ENCODE peak calls at places on chromosomes 4 and X, in five cellular contexts. E is H9, S is mesenchymal stem cell, Y is H1, W is trophoblast cell. O is an unnamed sample.

GRCh38 chr4:180710643-180711337 is 1532.4 kb upstream of the TENM3 start:
- DNase-seq in Y (no peak), W (no peak), E (no peak), S (peak), O (no peak)

GRCh38 chr4:83255584-83255983 is 29.0 kb downstream of the COQ2 start:
- DNase-seq in S (peak), E (no peak), Y (no peak), W (no peak), O (no peak)

GRCh38 chr4:73344106-73344505 is 60.0 kb upstream of the ALB start:
- DNase-seq in W (no peak), E (no peak), S (no peak), Y (no peak), O (no peak)

GRCh38 chrX:30141966-30142365 is 73.4 kb upstream of the MAGEB2 start:
- DNase-seq in E (no peak), S (peak), Y (no peak), W (no peak), O (peak)

GRCh38 chr4:182337366-182337765 is 94.2 kb downstream of the TENM3 start:
- DNase-seq in S (no peak), Y (no peak), E (no peak), W (no peak), O (no peak)

GRCh38 chr4:78691971-78692814 is 84.0 kb upstream of the BMP2K start:
- DNase-seq in Y (no peak), W (peak), E (no peak), S (peak), O (no peak)

GRCh38 chr4:107261241-107261874 is 225.2 kb upstream of the DKK2 start:
- DNase-seq in Y (no peak), S (no peak), E (no peak), W (no peak), O (no peak)

GRCh38 chr4:158622251-158622650 is 49.4 kb downstream of the C4orf46 start:
- DNase-seq in Y (no peak), S (no peak), W (no peak), E (no peak), O (no peak)

GRCh38 chr4:13294961-13295605 is 189.1 kb downstream of the RAB28 start:
- DNase-seq in W (no peak), S (peak), E (no peak), Y (no peak), O (no peak)

GRCh38 chrX:6446588-6446987 is 88.3 kb downstream of the VCX3A start:
- DNase-seq in Y (no peak), S (no peak), E (no peak), W (no peak), O (no peak)

GRCh38 chr4:17807446-17807845 is 3.1 kb downstream of the DCAF16 start:
- DNase-seq in W (peak), S (no peak), Y (no peak), E (no peak), O (no peak)

GRCh38 chr4:28636971-28637370 is 1776.3 kb downstream of the STIM2 start:
- DNase-seq in S (no peak), W (no peak), E (no peak), Y (no peak), O (no peak)

GRCh38 chr4:142743071-142743825 is 102.9 kb downstream of the INPP4B start:
- DNase-seq in Y (no peak), S (peak), E (no peak), W (no peak), O (no peak)

GRCh38 chr4:168264903-168265302 is 53.6 kb downstream of the DDX60 start:
- DNase-seq in W (no peak), E (no peak), S (no peak), Y (no peak), O (no peak)

DNA sequence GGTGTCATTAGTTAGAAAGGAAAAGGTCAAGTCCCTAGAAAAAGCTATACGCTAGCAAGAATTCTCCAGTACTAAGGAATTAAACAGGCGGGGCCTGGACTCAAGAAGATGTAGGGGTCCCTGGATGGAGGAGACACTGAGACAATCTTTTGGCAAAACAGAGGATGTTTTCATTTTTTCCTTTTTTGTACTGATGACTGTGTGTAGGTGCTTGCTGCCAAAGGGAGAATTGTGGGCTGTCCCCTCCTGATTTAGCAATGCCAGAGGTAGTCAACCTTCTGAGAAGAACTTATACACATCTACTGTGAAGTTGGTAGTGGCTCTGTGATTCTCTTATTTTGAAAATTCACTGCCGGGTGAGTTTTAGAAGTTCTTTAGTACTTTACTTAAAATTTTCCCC is 391.1 kb downstream of the SPRY1 start:
- DNase-seq in E (no peak), W (no peak), Y (no peak), S (no peak), O (no peak)
- H3K4ac ChIP-seq in E (no peak), W (no peak), Y (no peak), S (no peak), O (no peak)

GRCh38 chr4:7029212-7029611 is 14.0 kb upstream of the TADA2B start:
- DNase-seq in Y (no peak), S (no peak), W (no peak), E (no peak), O (no peak)
- H2BK12ac ChIP-seq in Y (no peak), S (no peak), W (no peak), E (no peak), O (no peak)

GRCh38 chrX:9352683-9353430 is 112.0 kb upstream of the TBL1X start:
- DNase-seq in E (no peak), Y (no peak), S (peak), W (peak), O (no peak)
- H3K14ac ChIP-seq in E (no peak), Y (no peak), S (no peak), W (no peak), O (no peak)

GRCh38 chr4:62414563-62414962 is 1214.4 kb downstream of the ADGRL3 start:
- DNase-seq in E (no peak), Y (no peak), W (no peak), S (no peak), O (no peak)
- H3K4ac ChIP-seq in E (no peak), Y (no peak), W (no peak), S (no peak), O (no peak)

GRCh38 chr4:140724780-140725179 is 31.4 kb downstream of the TBC1D9 start:
- DNase-seq in E (no peak), W (peak), Y (no peak), S (no peak), O (no peak)

GRCh38 chr4:140732780-140733179 is 23.4 kb downstream of the TBC1D9 start:
- DNase-seq in Y (no peak), W (no peak), S (no peak), E (no peak), O (no peak)

GRCh38 chr4:140725556-140725955 is 30.6 kb downstream of the TBC1D9 start:
- DNase-seq in Y (no peak), W (no peak), E (no peak), S (no peak), O (no peak)

GRCh38 chr4:140730108-140730507 is 26.1 kb downstream of the TBC1D9 start:
- DNase-seq in Y (no peak), W (peak), E (no peak), S (no peak), O (no peak)

DNA sequence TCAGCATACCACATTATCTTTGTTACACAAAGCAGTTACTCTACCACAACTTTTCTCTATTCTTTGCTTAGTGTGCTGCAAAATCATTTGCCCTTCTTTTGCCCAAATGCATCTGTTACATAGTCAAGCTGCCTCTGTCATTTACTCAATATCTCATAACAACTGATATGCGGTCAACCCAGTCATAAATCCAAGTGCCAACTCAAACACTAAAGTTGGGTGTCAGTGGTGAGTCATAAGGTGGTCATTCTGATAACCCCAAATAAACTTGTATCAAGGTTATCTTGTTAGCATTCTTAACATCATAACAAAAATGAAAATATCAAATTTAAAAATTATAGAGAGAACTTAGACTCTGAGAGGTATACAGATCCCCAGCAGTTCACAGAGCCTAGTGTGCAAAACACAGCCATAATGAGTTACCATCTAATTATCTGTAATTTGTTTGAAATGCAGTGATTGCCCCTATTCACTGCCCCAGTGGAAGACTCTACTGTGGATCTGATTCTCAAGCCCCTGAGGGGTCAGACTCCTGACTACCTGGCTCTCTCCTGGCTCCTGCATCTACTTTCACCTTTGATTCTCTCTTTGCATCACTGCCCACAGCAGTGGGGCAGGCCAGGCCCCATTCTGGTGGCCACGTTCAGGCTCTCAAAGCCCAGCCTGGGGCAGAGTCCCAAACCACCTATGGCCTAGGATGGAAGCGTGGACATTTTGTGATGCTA is 29.2 kb downstream of the TBC1D9 start:
- DNase-seq in W (peak), E (no peak), S (no peak), Y (no peak), O (no peak)
- H2BK12ac ChIP-seq in W (peak), E (no peak), S (no peak), Y (no peak), O (no peak)